ENCODE peak calls at places on chromosomes 4 and X, in five cellular contexts. C is WERI-Rb-1, R is aorta, H is PC-3, G is heart left ventricle. K is an unnamed sample.

GRCh38 chrX:95903490-95903889 is 781.2 kb upstream of the DIAPH2 start:
- DNase-seq in C (no peak), R (no peak), H (peak; percentile 34), G (no peak), K (no peak)

GRCh38 chrX:149274516-149275105 is 230.5 kb downstream of the IDS start:
- DNase-seq in C (no peak), R (no peak), H (peak; percentile 15), G (no peak), K (no peak)

GRCh38 chr4:53801373-53801772 is 210.1 kb upstream of the LNX1 start:
- DNase-seq in C (no peak), R (no peak), H (peak; percentile 54), G (no peak), K (no peak)

GRCh38 chr4:39913466-39913865 is 64.2 kb downstream of the PDS5A start:
- DNase-seq in C (no peak), R (no peak), H (no peak), G (no peak), K (no peak)

GRCh38 chr4:114109776-114110175 is 130.3 kb upstream of the ARSJ start:
- DNase-seq in C (no peak), R (no peak), H (no peak), G (no peak), K (no peak)

GRCh38 chrX:49876750-49877149 is 2.5 kb upstream of the USP27X start:
- DNase-seq in C (no peak), R (no peak), H (peak; percentile 64), G (no peak), K (no peak)

GRCh38 chrX:78199851-78200250 is 60.4 kb upstream of the TAF9B start:
- DNase-seq in C (no peak), R (no peak), H (peak; percentile 67), G (no peak), K (no peak)

GRCh38 chr4:1806223-1806564 is 13.1 kb downstream of the FGFR3 start:
- DNase-seq in C (no peak), R (no peak), H (no peak), G (no peak), K (no peak)

GRCh38 chrX:148871422-148872152 is 371.2 kb downstream of the AFF2 start:
- DNase-seq in C (no peak), R (no peak), H (no peak), G (peak; percentile 15), K (no peak)

GRCh38 chrX:150035531-150035930 is 97.2 kb upstream of the EOLA2 start:
- DNase-seq in C (no peak), R (no peak), H (peak; percentile 64), G (no peak), K (no peak)

GRCh38 chrX:124194903-124195302 is 137.6 kb upstream of the TEX13D start:
- DNase-seq in C (no peak), R (no peak), H (no peak), G (no peak), K (peak; percentile 18)

GRCh38 chr4:184215709-184216328 is 1.9 kb downstream of the ENPP6 start:
- DNase-seq in C (peak; percentile 37), R (no peak), H (no peak), G (no peak), K (no peak)

GRCh38 chrX:100819534-100819836 is 706 bp upstream of the CSTF2 start:
- DNase-seq in C (no peak), R (no peak), H (no peak), G (no peak), K (no peak)

GRCh38 chr4:82780398-82781231 is 18.0 kb downstream of the SCD5 start:
- DNase-seq in C (no peak), R (peak; percentile 84), H (no peak), G (peak; percentile 73), K (peak; percentile 90)

GRCh38 chrX:25021132-25021498 is 5.3 kb upstream of the ARX start:
- DNase-seq in C (no peak), R (no peak), H (no peak), G (no peak), K (no peak)

GRCh38 chr4:55947912-55948725 is 626 bp upstream of the CEP135 start:
- DNase-seq in C (no peak), R (no peak), H (peak; percentile 96), G (no peak), K (no peak)

GRCh38 chrX:9526965-9527364 is 62.1 kb downstream of the TBL1X start:
- DNase-seq in C (no peak), R (no peak), H (no peak), G (no peak), K (no peak)

GRCh38 chr4:37648084-37648817 is 37.9 kb downstream of the RELL1 start:
- DNase-seq in C (no peak), R (no peak), H (peak; percentile 90), G (peak; percentile 48), K (peak; percentile 72)

GRCh38 chr4:31645211-31645610 is 925.0 kb downstream of the PCDH7 start:
- DNase-seq in C (no peak), R (no peak), H (no peak), G (no peak), K (no peak)

GRCh38 chrX:43562372-43562771 is 93.7 kb upstream of the MAOA start:
- DNase-seq in C (no peak), R (no peak), H (no peak), G (no peak), K (no peak)

GRCh38 chr4:42371306-42372063 is 25.8 kb upstream of the SHISA3 start:
- DNase-seq in C (peak; percentile 19), R (no peak), H (peak; percentile 77), G (no peak), K (no peak)

GRCh38 chr4:113987382-113987930 is 8.0 kb upstream of the ARSJ start:
- DNase-seq in C (no peak), R (no peak), H (no peak), G (no peak), K (no peak)

GRCh38 chr4:7280906-7281305 is 88.6 kb downstream of the SORCS2 start:
- DNase-seq in C (no peak), R (no peak), H (peak; percentile 20), G (no peak), K (no peak)

GRCh38 chrX:134572816-134573682 is 85.2 kb downstream of the PLAC1 start:
- DNase-seq in C (no peak), R (no peak), H (peak; percentile 92), G (no peak), K (no peak)

GRCh38 chr4:188779586-188779985 is 640.3 kb downstream of the TRIML1 start:
- DNase-seq in C (no peak), R (no peak), H (peak; percentile 1), G (no peak), K (no peak)

GRCh38 chr4:79232555-79232954 is 93.3 kb downstream of the NAA11 start:
- DNase-seq in C (no peak), R (no peak), H (peak; percentile 10), G (no peak), K (no peak)

DNA sequence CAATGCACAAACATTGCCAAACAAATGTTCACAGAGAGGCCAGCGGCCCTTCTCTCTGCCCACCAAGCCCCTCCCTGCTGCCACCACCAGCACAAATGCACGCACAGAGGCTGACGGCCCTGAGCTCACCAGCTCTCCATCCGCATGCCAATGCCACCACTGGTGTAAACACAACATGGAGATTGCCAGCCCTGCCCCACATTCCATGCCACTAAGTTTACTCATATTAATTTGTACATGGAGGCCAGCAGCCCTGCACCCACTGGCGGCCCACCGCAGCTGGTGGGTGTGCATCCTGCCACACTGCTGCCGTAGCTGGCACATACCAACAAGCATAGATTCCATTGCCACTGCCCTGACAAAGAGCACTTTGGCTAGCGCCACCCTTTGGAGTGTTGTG is 124.0 kb downstream of the CYLC1 start:
- DNase-seq in C (no peak), R (no peak), H (no peak), G (no peak), K (no peak)
- H3K27ac ChIP-seq in C (no peak overlapping the region), R (no peak overlapping the region), H (no peak overlapping the region), G (no peak overlapping the region), K (no peak overlapping the region)

GRCh38 chr4:5341151-5341925 is 290.1 kb downstream of the STK32B start:
- DNase-seq in C (no peak), R (no peak), H (no peak), G (no peak), K (no peak)
- H3K9me3 ChIP-seq in C (peaks cover 5% of the 10 kb centered on the region), R (peaks cover 2% of the 10 kb centered on the region), H (no peaks in the 10 kb centered on the region), G (no peaks in the 10 kb centered on the region), K (no peaks in the 10 kb centered on the region)

GRCh38 chrX:152865232-152865920 is 32.5 kb upstream of the ZNF185 start:
- DNase-seq in C (no peak), R (no peak), H (no peak), G (no peak), K (no peak)
- H3K27ac ChIP-seq in C (no peak overlapping the region), R (no peak overlapping the region), H (no peak overlapping the region), G (no peak overlapping the region), K (no peak overlapping the region)

GRCh38 chrX:144275826-144276225 is 392.0 kb downstream of the UBE2NL start:
- DNase-seq in C (no peak), R (no peak), H (no peak), G (no peak), K (no peak)

DNA sequence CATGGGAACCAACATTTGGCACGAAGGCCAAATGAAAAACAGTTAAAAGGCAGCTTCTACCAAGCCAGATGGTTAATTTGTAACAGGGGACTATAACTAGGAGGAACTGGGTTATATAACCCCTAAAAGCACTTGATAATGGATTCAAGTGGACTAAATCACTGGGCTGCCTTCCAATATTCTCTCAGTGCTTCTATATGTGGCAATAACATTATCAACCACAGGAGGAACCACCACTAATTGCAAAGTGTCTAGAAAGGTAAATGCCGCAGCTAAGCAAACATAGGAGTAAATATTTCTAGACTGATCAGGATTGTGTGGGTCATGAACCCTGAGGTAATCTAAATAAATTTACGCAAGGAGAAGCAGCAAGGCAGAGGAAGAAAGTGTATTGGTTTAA is 391.5 kb downstream of the UBE2NL start:
- DNase-seq in C (no peak), R (no peak), H (peak; percentile 6), G (no peak), K (no peak)
- H3K9me3 ChIP-seq in C (no peaks in the 10 kb centered on the region), R (no peaks in the 10 kb centered on the region), H (no peaks in the 10 kb centered on the region), G (no peaks in the 10 kb centered on the region), K (no peaks in the 10 kb centered on the region)

GRCh38 chr4:125520258-125520990 is 205.7 kb downstream of the FAT4 start:
- DNase-seq in C (no peak), R (no peak), H (no peak), G (no peak), K (no peak)
- H3K27ac ChIP-seq in C (no peak overlapping the region), R (no peak overlapping the region), H (no peak overlapping the region), G (peak overlapping the region; percentile 25), K (no peak overlapping the region)

GRCh38 chr4:83947811-83948210 is 411.9 kb downstream of the GPAT3 start:
- DNase-seq in C (no peak), R (no peak), H (no peak), G (no peak), K (peak; percentile 26)

DNA sequence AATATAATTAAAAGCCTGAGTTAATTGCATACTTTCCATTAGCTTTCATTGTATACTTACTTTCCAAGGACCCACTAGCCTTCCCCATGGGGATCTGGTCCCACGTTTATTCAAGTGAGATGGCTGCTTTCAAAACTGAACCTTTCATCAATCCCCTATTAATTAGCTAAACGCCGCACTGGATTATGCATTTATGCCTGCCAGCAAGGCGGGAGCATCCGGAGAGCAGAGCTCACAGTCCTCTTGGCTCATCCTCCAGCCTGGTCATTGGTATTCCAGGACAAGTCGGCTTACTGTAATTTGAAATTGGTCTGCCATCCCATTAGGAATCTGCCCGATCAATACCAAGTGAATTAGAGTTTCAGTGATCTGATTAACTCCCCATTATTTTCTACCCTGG is 411.2 kb downstream of the GPAT3 start:
- DNase-seq in C (peak; percentile 80), R (no peak), H (no peak), G (no peak), K (no peak)
- H3K9me3 ChIP-seq in C (no peaks in the 10 kb centered on the region), R (no peaks in the 10 kb centered on the region), H (no peaks in the 10 kb centered on the region), G (no peaks in the 10 kb centered on the region), K (no peaks in the 10 kb centered on the region)